ENCODE peak calls at places on chromosomes 5 and 9, in ten cellular contexts. V is adrenal gland; H is GM12878; G is GM23338; F is hepatocyte; E is CD4-positive, CD25-positive, alpha-beta regulatory T cell; Q is psoas muscle; X is naive thymus-derived CD4-positive, alpha-beta T cell; Z is heart right ventricle; N is astrocyte. P is an unnamed sample.

GRCh38 chr5:133147815-133148634 is 96.2 kb downstream of the HSPA4 start:
- DNase-seq in V (no peak), H (no peak), G (no peak), F (no peak), E (no peak), Q (no peak), X (no peak), Z (no peak), N (peak; percentile 12), P (no peak)

GRCh38 chr5:132971483-132972435 is 8.3 kb upstream of the AFF4 start:
- DNase-seq in V (peak; percentile 68), H (no peak), G (peak; percentile 59), F (no peak), E (no peak), Q (no peak), X (no peak), Z (no peak), N (peak; percentile 45), P (no peak)

GRCh38 chr9:112945620-112946208 is 55.0 kb upstream of the SLC46A2 start:
- DNase-seq in V (no peak), H (no peak), G (peak; percentile 87), F (no peak), E (no peak), Q (no peak), X (no peak), Z (no peak), N (no peak), P (no peak)

GRCh38 chr9:70586506-70586905 is 172.0 kb upstream of the KLF9 start:
- DNase-seq in V (no peak), H (no peak), G (no peak), F (peak; percentile 34), E (no peak), Q (no peak), X (no peak), Z (no peak), N (no peak), P (no peak)

GRCh38 chr9:73081979-73082657 is 69.5 kb upstream of the ANXA1 start:
- DNase-seq in V (peak; percentile 26), H (no peak), G (peak; percentile 84), F (peak; percentile 75), E (no peak), Q (no peak), X (peak; percentile 18), Z (no peak), N (peak; percentile 22), P (peak; percentile 57)

GRCh38 chr9:13787234-13787833 is 507.8 kb upstream of the MPDZ start:
- DNase-seq in V (peak; percentile 8), H (no peak), G (no peak), F (peak; percentile 27), E (no peak), Q (no peak), X (no peak), Z (peak; percentile 82), N (peak; percentile 53), P (no peak)

GRCh38 chr5:6762116-6762515 is 48.9 kb downstream of the TENT4A start:
- DNase-seq in V (no peak), H (no peak), G (no peak), F (no peak), E (no peak), Q (no peak), X (no peak), Z (no peak), N (no peak), P (no peak)

GRCh38 chr5:171615201-171616001 is 170.2 kb upstream of the SMIM23 start:
- DNase-seq in V (no peak), H (no peak), G (peak; percentile 66), F (peak; percentile 43), E (no peak), Q (no peak), X (no peak), Z (peak; percentile 32), N (peak; percentile 30), P (peak; percentile 30)

GRCh38 chr9:99762470-99762869 is 59.2 kb upstream of the NR4A3 start:
- DNase-seq in V (no peak), H (peak; percentile 62), G (no peak), F (no peak), E (no peak), Q (no peak), X (no peak), Z (no peak), N (no peak), P (no peak)

GRCh38 chr5:6504677-6505414 is 56.2 kb downstream of the UBE2QL1 start:
- DNase-seq in V (no peak), H (no peak), G (no peak), F (peak; percentile 30), E (no peak), Q (no peak), X (no peak), Z (no peak), N (peak; percentile 22), P (peak; percentile 19)

GRCh38 chr5:160049099-160049498 is 40.2 kb downstream of the TTC1 start:
- DNase-seq in V (no peak), H (no peak), G (no peak), F (no peak), E (no peak), Q (no peak), X (no peak), Z (no peak), N (no peak), P (no peak)

GRCh38 chr5:180596668-180597231 is 5.5 kb upstream of the SCGB3A1 start:
- DNase-seq in V (no peak), H (no peak), G (no peak), F (no peak), E (no peak), Q (no peak), X (no peak), Z (no peak), N (no peak), P (no peak)

GRCh38 chr5:41858890-41859289 is 11.3 kb downstream of the OXCT1 start:
- DNase-seq in V (no peak), H (no peak), G (no peak), F (no peak), E (no peak), Q (no peak), X (no peak), Z (no peak), N (no peak), P (no peak)

GRCh38 chr5:102865510-102866314 is 110.6 kb downstream of the PAM start:
- DNase-seq in V (peak; percentile 83), H (peak; percentile 9), G (peak; percentile 91), F (peak; percentile 72), E (no peak), Q (peak; percentile 75), X (peak; percentile 9), Z (peak; percentile 78), N (peak; percentile 86), P (peak; percentile 78)

GRCh38 chr5:43061352-43061751 is 21.2 kb upstream of the ANXA2R start:
- DNase-seq in V (no peak), H (no peak), G (no peak), F (no peak), E (no peak), Q (no peak), X (no peak), Z (no peak), N (peak; percentile 53), P (no peak)

GRCh38 chr5:43066231-43066798 is 26.2 kb upstream of the ANXA2R start:
- DNase-seq in V (peak; percentile 75), H (peak; percentile 30), G (peak; percentile 84), F (peak; percentile 85), E (peak; percentile 66), Q (peak; percentile 78), X (peak; percentile 72), Z (peak; percentile 66), N (peak; percentile 50), P (peak; percentile 44)

GRCh38 chr5:43066799-43067741 is 27.0 kb upstream of the ANXA2R start:
- DNase-seq in V (peak; percentile 88), H (peak; percentile 74), G (peak; percentile 93), F (peak; percentile 91), E (peak; percentile 78), Q (peak; percentile 88), X (peak; percentile 96), Z (peak; percentile 93), N (peak; percentile 88), P (peak; percentile 69)

GRCh38 chr5:43065384-43066230 is 25.5 kb upstream of the ANXA2R start:
- DNase-seq in V (peak; percentile 61), H (no peak), G (peak; percentile 17), F (peak; percentile 64), E (peak; percentile 36), Q (peak; percentile 78), X (peak; percentile 38), Z (peak; percentile 56), N (peak; percentile 53), P (peak; percentile 20)

DNA sequence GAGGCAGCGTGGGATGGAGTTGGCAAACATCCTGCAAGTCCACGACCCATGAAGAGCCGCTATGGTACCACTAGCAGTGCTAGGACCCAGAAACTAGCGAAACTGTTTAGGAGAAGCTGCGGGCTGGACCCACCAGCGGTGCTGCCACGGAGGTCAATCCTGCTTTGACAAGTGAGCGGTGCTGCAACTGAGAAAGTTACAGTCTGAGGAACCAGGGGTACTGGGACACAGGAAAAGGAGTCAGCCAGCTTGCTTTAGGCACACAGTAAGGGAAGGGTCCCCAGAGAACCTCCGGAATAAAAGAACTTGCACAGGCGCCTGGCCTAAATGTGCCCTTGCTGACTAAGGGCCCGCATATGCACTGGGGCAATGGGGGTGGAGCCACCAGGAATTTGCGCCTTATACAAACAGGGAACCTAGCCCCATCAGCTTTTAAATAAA is 23.6 kb upstream of the ANXA2R start:
- DNase-seq in V (no peak), H (no peak), G (peak; percentile 62), F (peak; percentile 15), E (no peak), Q (peak; percentile 37), X (no peak), Z (no peak), N (no peak), P (no peak)
- H3K27ac ChIP-seq in V (peak overlapping the region; percentile 31), H (no peak overlapping the region), G (peak overlapping the region; percentile 93), F (peak overlapping the region; percentile 100), E (peak overlapping the region; percentile 99), Q (peak overlapping the region; percentile 100), X (peak overlapping the region; percentile 90), Z (no peak overlapping the region), N (peak overlapping the region; percentile 97), P (peak overlapping the region; percentile 98)

DNA sequence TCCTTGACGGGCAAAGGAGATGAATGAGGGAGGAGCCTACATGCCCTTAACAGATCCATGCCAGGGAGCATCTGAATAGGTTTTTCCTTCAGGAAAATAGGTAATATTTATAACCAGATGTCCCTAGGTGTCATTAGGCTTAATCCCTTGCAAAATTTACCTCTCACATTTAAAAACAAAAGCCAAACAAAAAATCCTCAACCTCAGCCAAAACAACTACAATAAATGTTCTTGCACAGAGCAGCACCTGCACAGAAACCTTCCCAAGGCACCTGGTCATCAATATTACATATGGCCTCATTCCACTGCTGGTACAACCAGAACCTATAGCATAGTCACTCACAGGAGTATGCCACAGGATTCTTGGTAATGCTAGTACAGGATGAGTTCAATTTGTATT is 30.1 kb downstream of the SLC38A9 start:
- DNase-seq in V (no peak), H (no peak), G (no peak), F (no peak), E (no peak), Q (no peak), X (no peak), Z (no peak), N (no peak), P (no peak)
- H3K27ac ChIP-seq in V (no peak overlapping the region), H (no peak overlapping the region), G (no peak overlapping the region), F (no peak overlapping the region), E (no peak overlapping the region), Q (no peak overlapping the region), X (no peak overlapping the region), Z (no peak overlapping the region), N (no peak overlapping the region), P (no peak overlapping the region)

GRCh38 chr5:116651653-116652052 is 77.0 kb upstream of the SEMA6A start:
- DNase-seq in V (no peak), H (no peak), G (peak; percentile 16), F (no peak), E (no peak), Q (no peak), X (no peak), Z (no peak), N (no peak), P (no peak)
- H3K27ac ChIP-seq in V (no peak overlapping the region), H (no peak overlapping the region), G (peak overlapping the region; percentile 65), F (no peak overlapping the region), E (no peak overlapping the region), Q (no peak overlapping the region), X (no peak overlapping the region), Z (no peak overlapping the region), N (no peak overlapping the region), P (no peak overlapping the region)

GRCh38 chr9:129987941-129988340 is 55.0 kb downstream of the FNBP1 start:
- DNase-seq in V (no peak), H (no peak), G (no peak), F (no peak), E (no peak), Q (no peak), X (no peak), Z (no peak), N (no peak), P (no peak)
- H3K27ac ChIP-seq in V (no peak overlapping the region), H (peak overlapping the region; percentile 100), G (no peak overlapping the region), F (no peak overlapping the region), E (peak overlapping the region; percentile 91), Q (peak overlapping the region; percentile 89), X (no peak overlapping the region), Z (no peak overlapping the region), N (no peak overlapping the region), P (no peak overlapping the region)